ENCODE peak calls at places on chromosomes 13 and 19, in five cellular contexts. X is activated CD8-positive, alpha-beta memory T cell treated with anti-CD3 and anti-CD28 coated beads, Interleukin-2, amount 50 U/mL, for 48 hours; W is NCI-H510A treated with DMSO at 0.1 percent for 48 hours; F is Karpas-422; K is IMR-90. J is an unnamed sample.

GRCh38 chr19:13637664-13638063 is 126.7 kb upstream of the MRI1 start:
- DNase-seq in K (peak; percentile 88), F (peak; percentile 40), W (no peak), X (no peak), J (no peak)

GRCh38 chr19:51127032-51127431 is 2.3 kb downstream of the SIGLEC9 start:
- DNase-seq in W (no peak), K (no peak), X (no peak), F (no peak), J (no peak)

GRCh38 chr13:30308548-30308947 is 1.2 kb upstream of the KATNAL1 start:
- DNase-seq in W (no peak), F (no peak), K (peak; percentile 41), X (no peak), J (no peak)

GRCh38 chr19:45901432-45901903 is 945 bp downstream of the MYPOP start:
- DNase-seq in F (no peak), X (peak; percentile 72), K (peak; percentile 42), W (no peak), J (no peak)

GRCh38 chr13:66009241-66009640 is 1220.9 kb downstream of the PCDH9 start:
- DNase-seq in X (no peak), F (no peak), K (no peak), W (no peak), J (no peak)

GRCh38 chr19:20078696-20079095 is 896 bp downstream of the ZNF90 start:
- DNase-seq in X (peak; percentile 53), K (peak; percentile 18), W (no peak), F (no peak), J (no peak)

GRCh38 chr19:1223018-1223855 is 14.6 kb downstream of the CBARP start:
- DNase-seq in W (no peak), X (no peak), F (peak; percentile 84), K (peak; percentile 42), J (no peak)

GRCh38 chr19:56101095-56101494 is 20.0 kb downstream of the ZNF787 start:
- DNase-seq in K (no peak), W (no peak), X (no peak), F (no peak), J (no peak)

GRCh38 chr13:106078191-106078590 is 457.3 kb downstream of the EFNB2 start:
- DNase-seq in F (no peak), X (no peak), W (no peak), K (peak; percentile 49), J (no peak)

GRCh38 chr13:94595006-94595942 is 678 bp downstream of the TGDS start:
- DNase-seq in W (no peak), X (peak; percentile 65), F (peak; percentile 73), K (peak; percentile 30), J (no peak)

GRCh38 chr13:33287142-33287882 is 1.8 kb upstream of the STARD13 start:
- DNase-seq in W (no peak), F (no peak), K (no peak), X (no peak), J (no peak)

GRCh38 chr19:44878119-44878865 is 12.8 kb upstream of the TOMM40 start:
- DNase-seq in W (no peak), X (no peak), F (no peak), K (no peak), J (no peak)

GRCh38 chr13:112255550-112256120 is 120.5 kb upstream of the SPACA7 start:
- DNase-seq in F (no peak), K (no peak), X (no peak), W (no peak), J (no peak)

GRCh38 chr13:79245937-79246574 is 160.0 kb downstream of the RBM26 start:
- DNase-seq in X (no peak), W (no peak), F (no peak), K (no peak), J (no peak)

GRCh38 chr19:40370997-40371801 is 18.8 kb downstream of the HIPK4 start:
- DNase-seq in W (no peak), F (no peak), K (no peak), X (no peak), J (no peak)

GRCh38 chr13:20608438-20609020 is 41.6 kb downstream of the IFT88 start:
- DNase-seq in X (no peak), F (no peak), K (no peak), W (no peak), J (no peak)

GRCh38 chr19:45404557-45405434 is at the start of gene PPP1R13L:
- DNase-seq in K (peak; percentile 56), F (no peak), W (peak; percentile 86), X (peak; percentile 76), J (no peak)

GRCh38 chr13:49453465-49453864 is 9.4 kb downstream of the SETDB2 start:
- DNase-seq in X (no peak), K (no peak), F (no peak), W (no peak), J (no peak)

GRCh38 chr19:47608908-47609879 is at the start of gene BICRA:
- DNase-seq in K (peak; percentile 73), W (peak; percentile 76), X (peak; percentile 88), F (peak; percentile 93), J (peak; percentile 36)

GRCh38 chr19:54389556-54389955 is 24.8 kb upstream of the LAIR1 start:
- DNase-seq in X (no peak), F (no peak), K (no peak), W (no peak), J (no peak)

GRCh38 chr19:10402441-10403038 is 802 bp downstream of the CDC37 start:
- DNase-seq in K (no peak), F (peak; percentile 57), X (no peak), W (no peak), J (no peak)

GRCh38 chr19:47032171-47032811 is 12.7 kb downstream of the NPAS1 start:
- DNase-seq in X (peak; percentile 80), W (peak; percentile 72), K (no peak), F (peak; percentile 85), J (no peak)

GRCh38 chr13:73576291-73576690 is 517.5 kb downstream of the KLF5 start:
- DNase-seq in W (no peak), F (no peak), K (no peak), X (no peak), J (no peak)

GRCh38 chr13:30923423-30923822 is 9.0 kb upstream of the TEX26 start:
- DNase-seq in F (no peak), W (no peak), K (no peak), X (no peak), J (no peak)